ENCODE peak calls at places on chromosomes 7 and 10, in five cellular contexts. N is GM20000, U is C1 segment of cervical spinal cord, S is colonic mucosa, O is endodermal cell. G is an unnamed sample.

GRCh38 chr10:98240524-98240923 is 27.5 kb downstream of the LOXL4 start:
- DNase-seq in N (no peak), U (no peak), S (no peak), O (no peak), G (no peak)

GRCh38 chr10:67841737-67842136 is 3.7 kb upstream of the DNAJC12 start:
- DNase-seq in N (no peak), U (no peak), S (no peak), O (no peak), G (no peak)

GRCh38 chr7:3861941-3862340 is 560.9 kb downstream of the SDK1 start:
- DNase-seq in N (no peak), U (no peak), S (peak), O (no peak), G (no peak)

GRCh38 chr10:8435186-8436055 is 380.9 kb downstream of the GATA3 start:
- DNase-seq in N (no peak), U (no peak), S (no peak), O (no peak), G (no peak)

GRCh38 chr7:26863504-26864308 is 684 bp downstream of the SKAP2 start:
- DNase-seq in N (peak), U (no peak), S (no peak), O (no peak), G (no peak)

GRCh38 chr7:121504478-121504877 is 108.4 kb upstream of the FAM3C start:
- DNase-seq in N (no peak), U (no peak), S (no peak), O (peak), G (no peak)

GRCh38 chr10:31912289-31912688 is 16.3 kb downstream of the ARHGAP12 start:
- DNase-seq in N (no peak), U (no peak), S (no peak), O (no peak), G (no peak)

GRCh38 chr10:58608356-58608755 is 95.7 kb downstream of the BICC1 start:
- DNase-seq in N (no peak), U (no peak), S (no peak), O (no peak), G (no peak)

GRCh38 chr10:119139464-119140067 is 25.9 kb downstream of the SFXN4 start:
- DNase-seq in N (peak), U (no peak), S (peak), O (peak), G (no peak)

GRCh38 chr7:106813705-106814305 is 51.3 kb upstream of the PIK3CG start:
- DNase-seq in N (no peak), U (no peak), S (no peak), O (no peak), G (no peak)

GRCh38 chr7:159253657-159254056 is 109.0 kb upstream of the VIPR2 start:
- DNase-seq in N (no peak), U (no peak), S (no peak), O (no peak), G (no peak)

GRCh38 chr7:2527505-2528464 is 8.2 kb downstream of the LFNG start:
- DNase-seq in N (no peak), U (no peak), S (peak), O (no peak), G (no peak)

GRCh38 chr7:32154797-32155196 is 84.6 kb upstream of the PDE1C start:
- DNase-seq in N (no peak), U (no peak), S (no peak), O (no peak), G (no peak)

GRCh38 chr7:151715661-151716338 is 161.1 kb downstream of the PRKAG2 start:
- DNase-seq in N (no peak), U (no peak), S (peak), O (no peak), G (no peak)

GRCh38 chr7:40419832-40420231 is 285.0 kb downstream of the SUGCT start:
- DNase-seq in N (no peak), U (no peak), S (no peak), O (no peak), G (no peak)

GRCh38 chr10:68598978-68599753 is 39.0 kb downstream of the TET1 start:
- DNase-seq in N (no peak), U (no peak), S (peak), O (peak), G (no peak)

GRCh38 chr10:84059526-84059925 is 79.8 kb upstream of the GHITM start:
- DNase-seq in N (no peak), U (no peak), S (no peak), O (no peak), G (no peak)

GRCh38 chr10:91681361-91682276 is 48.7 kb upstream of the PPP1R3C start:
- DNase-seq in N (no peak), U (no peak), S (no peak), O (no peak), G (peak)

GRCh38 chr7:42017356-42017986 is 219.5 kb downstream of the GLI3 start:
- DNase-seq in N (no peak), U (no peak), S (no peak), O (no peak), G (no peak)

GRCh38 chr7:69873512-69873911 is 275.2 kb downstream of the AUTS2 start:
- DNase-seq in N (no peak), U (no peak), S (no peak), O (no peak), G (no peak)

GRCh38 chr10:107013258-107014001 is 151.1 kb downstream of the SORCS1 start:
- DNase-seq in N (no peak), U (no peak), S (no peak), O (no peak), G (no peak)

GRCh38 chr10:109914966-109915365 is 8.3 kb downstream of the XPNPEP1 start:
- DNase-seq in N (no peak), U (no peak), S (peak), O (no peak), G (no peak)

G was measured in frontal cortex.